ENCODE peak calls at places on chromosome 12, in eight cellular contexts. W is SK-N-DZ, N is cardiac fibroblast, A is astrocyte of the cerebellum, Y is H9, S is SW480, F is WTC11, E is heart right ventricle. I is an unnamed sample.
A peak's percentile ranks its signal among the peaks of the same experiment; 100 is the strongest.

GRCh38 chr12:48023386-48023785 is 19.1 kb upstream of the COL2A1 start:
- DNase-seq in S (no peak), N (no peak), E (peak; percentile 57), A (no peak), Y (no peak), F (no peak), W (peak; percentile 31), I (no peak)

GRCh38 chr12:7101694-7102131 is 7.3 kb downstream of the C1RL start:
- DNase-seq in F (no peak), E (no peak), S (no peak), Y (no peak), W (no peak), N (no peak), A (no peak), I (no peak)

GRCh38 chr12:56190695-56191155 is 1.4 kb upstream of the SMARCC2 start:
- DNase-seq in A (no peak), W (peak; percentile 36), F (no peak), Y (no peak), N (no peak), S (no peak), E (no peak), I (no peak)

GRCh38 chr12:50387487-50387886 is 8.9 kb downstream of the FAM186A start:
- DNase-seq in N (peak; percentile 23), F (no peak), A (no peak), S (no peak), Y (peak; percentile 24), E (no peak), W (no peak), I (no peak)

GRCh38 chr12:41992692-41993215 is 151.9 kb downstream of the GXYLT1 start:
- DNase-seq in Y (no peak), N (no peak), S (no peak), F (no peak), A (no peak), E (no peak), W (peak; percentile 79), I (no peak)

GRCh38 chr12:102879144-102879763 is 37.8 kb downstream of the PAH start:
- DNase-seq in E (no peak), W (peak; percentile 88), A (peak; percentile 9), F (peak; percentile 51), S (peak; percentile 82), N (peak; percentile 39), Y (peak; percentile 84), I (peak; percentile 15)

GRCh38 chr12:77540097-77540496 is 290.6 kb upstream of the NAV3 start:
- DNase-seq in F (no peak), S (no peak), A (no peak), N (no peak), E (no peak), Y (no peak), W (no peak), I (no peak)

GRCh38 chr12:92593734-92594402 is 108.9 kb upstream of the PLEKHG7 start:
- DNase-seq in A (no peak), N (peak; percentile 99), E (no peak), S (peak; percentile 42), W (no peak), Y (no peak), F (no peak), I (no peak)

GRCh38 chr12:12983420-12984035 is 16.5 kb downstream of the HEBP1 start:
- DNase-seq in Y (no peak), E (no peak), S (peak; percentile 68), F (no peak), A (peak; percentile 37), W (peak; percentile 22), N (peak; percentile 78), I (peak; percentile 34)

GRCh38 chr12:91604897-91605296 is 422.3 kb upstream of the DCN start:
- DNase-seq in Y (no peak), E (no peak), W (no peak), S (no peak), A (peak; percentile 2), F (no peak), N (no peak), I (no peak)

GRCh38 chr12:53623526-53623925 is 2.7 kb downstream of the ATF7 start:
- DNase-seq in W (no peak), N (peak; percentile 66), E (no peak), S (no peak), A (peak; percentile 22), F (no peak), Y (no peak), I (no peak)

GRCh38 chr12:111174283-111175108 is 194.4 kb downstream of the PHETA1 start:
- DNase-seq in E (no peak), W (peak; percentile 52), S (peak; percentile 8), Y (no peak), N (peak; percentile 2), A (no peak), F (peak; percentile 24), I (no peak)

GRCh38 chr12:76901628-76902386 is 23.0 kb upstream of the CSRP2 start:
- DNase-seq in S (no peak), W (no peak), E (no peak), F (no peak), N (no peak), A (no peak), Y (no peak), I (no peak)

GRCh38 chr12:124301084-124301654 is 6.3 kb downstream of the RFLNA start:
- DNase-seq in N (no peak), Y (no peak), S (no peak), F (no peak), E (no peak), A (no peak), W (no peak), I (no peak)

GRCh38 chr12:4116251-4117111 is 157.1 kb upstream of the CCND2 start:
- DNase-seq in E (no peak), W (no peak), F (no peak), A (peak; percentile 6), N (peak; percentile 64), Y (peak; percentile 64), S (peak; percentile 66), I (peak; percentile 18)

GRCh38 chr12:110253176-110253575 is 27.9 kb upstream of the ATP2A2 start:
- DNase-seq in S (no peak), E (peak; percentile 73), F (no peak), A (no peak), N (peak; percentile 44), W (no peak), Y (peak; percentile 26), I (no peak)

GRCh38 chr12:87127272-87127671 is 871.1 kb upstream of the MGAT4C start:
- DNase-seq in N (peak; percentile 31), F (no peak), W (no peak), Y (no peak), S (no peak), A (no peak), E (no peak), I (no peak)

GRCh38 chr12:14810953-14811483 is 3.0 kb downstream of the SMCO3 start:
- DNase-seq in A (no peak), S (peak; percentile 33), F (peak; percentile 49), N (peak; percentile 55), Y (peak; percentile 47), W (no peak), E (no peak), I (no peak)

GRCh38 chr12:85156569-85156968 is 120.4 kb downstream of the LRRIQ1 start:
- DNase-seq in A (no peak), Y (no peak), N (no peak), E (no peak), W (peak; percentile 15), S (no peak), F (no peak), I (no peak)

GRCh38 chr12:85405781-85406522 is 125.9 kb downstream of the ALX1 start:
- DNase-seq in A (peak; percentile 80), F (no peak), W (no peak), Y (no peak), S (no peak), E (no peak), N (peak; percentile 55), I (peak; percentile 15)

GRCh38 chr12:67651380-67651695 is 2.8 kb downstream of the DYRK2 start:
- DNase-seq in N (peak; percentile 62), E (no peak), W (peak; percentile 43), S (peak; percentile 14), Y (no peak), F (no peak), A (peak; percentile 44), I (no peak)

GRCh38 chr12:128783129-128783574 is 40.6 kb downstream of the SLC15A4 start:
- DNase-seq in W (no peak), Y (no peak), F (no peak), E (no peak), N (peak; percentile 62), A (no peak), S (no peak), I (no peak)

GRCh38 chr12:81253360-81253759 is 175.5 kb downstream of the ACSS3 start:
- DNase-seq in Y (no peak), N (no peak), W (no peak), E (no peak), S (no peak), F (no peak), A (no peak), I (no peak)

GRCh38 chr12:117047810-117048584 is 51.2 kb downstream of the TESC start:
- DNase-seq in F (no peak), E (peak; percentile 66), N (peak; percentile 29), S (peak; percentile 47), W (no peak), Y (no peak), A (no peak), I (peak; percentile 5)

GRCh38 chr12:2856051-2856450 is 788 bp downstream of the TEX52 start:
- DNase-seq in A (no peak), Y (no peak), E (no peak), W (no peak), N (no peak), S (no peak), F (no peak), I (no peak)

GRCh38 chr12:126944684-126945083 is 1322.3 kb upstream of the TMEM132C start:
- DNase-seq in A (no peak), S (no peak), E (no peak), F (no peak), W (no peak), Y (no peak), N (peak; percentile 3), I (no peak)

GRCh38 chr12:123265851-123266678 is 5.6 kb downstream of the CDK2AP1 start:
- DNase-seq in E (no peak), N (no peak), W (no peak), Y (no peak), S (no peak), A (no peak), F (no peak), I (no peak)

GRCh38 chr12:57429473-57430116 is 1.2 kb downstream of the R3HDM2 start:
- DNase-seq in E (no peak), N (no peak), S (peak; percentile 23), W (no peak), A (no peak), F (no peak), Y (no peak), I (no peak)

GRCh38 chr12:117486840-117487659 is 125.6 kb upstream of the NOS1 start:
- DNase-seq in E (peak; percentile 24), S (peak; percentile 53), F (no peak), A (peak; percentile 1), Y (no peak), N (no peak), W (no peak), I (no peak)

GRCh38 chr12:105234197-105234596 is 1.8 kb downstream of the APPL2 start:
- DNase-seq in E (no peak), A (no peak), N (no peak), F (no peak), S (no peak), Y (no peak), W (no peak), I (no peak)

GRCh38 chr12:39272934-39273770 is 169.8 kb downstream of the KIF21A start:
- DNase-seq in N (peak; percentile 67), F (peak; percentile 27), E (no peak), W (peak; percentile 98), Y (no peak), A (peak; percentile 24), S (peak; percentile 31), I (peak; percentile 4)

GRCh38 chr12:118589162-118589561 is 212.8 kb downstream of the SUDS3 start:
- DNase-seq in E (no peak), F (no peak), W (no peak), Y (no peak), N (no peak), A (no peak), S (no peak), I (no peak)

GRCh38 chr12:19227880-19228210 is 98.3 kb downstream of the PLEKHA5 start:
- DNase-seq in W (no peak), A (no peak), S (no peak), N (no peak), E (no peak), Y (no peak), F (no peak), I (no peak)

GRCh38 chr12:99087278-99087677 is 442.2 kb downstream of the APAF1 start:
- DNase-seq in S (no peak), E (no peak), F (no peak), W (no peak), Y (no peak), A (no peak), N (no peak), I (no peak)